ENCODE peak calls at places on chromosome 6, in four cellular contexts. I is IMR-90, K is OCI-LY7, G is psoas muscle. Z is an unnamed sample.

GRCh38 chr6:10030942-10031537 is 383.8 kb downstream of the TFAP2A start:
- DNase-seq in I (no peak), G (no peak), K (peak; percentile 29), Z (no peak)

GRCh38 chr6:94584211-94584610 is 993.1 kb upstream of the MANEA start:
- DNase-seq in I (no peak), G (no peak), K (no peak), Z (no peak)

GRCh38 chr6:47473791-47474351 is 3.7 kb upstream of the CD2AP start:
- DNase-seq in I (no peak), K (no peak), G (no peak), Z (no peak)

GRCh38 chr6:33147807-33148666 is 44.2 kb downstream of the COL11A2 start:
- DNase-seq in K (peak; percentile 45), G (no peak), I (peak; percentile 58), Z (no peak)

GRCh38 chr6:105650367-105650766 is 247.5 kb upstream of the PREP start:
- DNase-seq in K (no peak), I (no peak), G (no peak), Z (no peak)

GRCh38 chr6:142378138-142378875 is 76.5 kb downstream of the ADGRG6 start:
- DNase-seq in I (peak; percentile 89), K (no peak), G (no peak), Z (no peak)

GRCh38 chr6:41940759-41941279 is 789 bp downstream of the CCND3 start:
- DNase-seq in K (peak; percentile 64), I (peak; percentile 12), G (peak; percentile 54), Z (no peak)

GRCh38 chr6:158744986-158745430 is 74.2 kb downstream of the EZR start:
- DNase-seq in I (no peak), G (no peak), K (no peak), Z (no peak)

GRCh38 chr6:28944412-28945006 is 20.7 kb upstream of the TRIM27 start:
- DNase-seq in K (peak; percentile 82), I (peak; percentile 81), G (peak; percentile 33), Z (no peak)

GRCh38 chr6:41073203-41073967 is 611 bp downstream of the NFYA start:
- DNase-seq in I (peak; percentile 69), K (peak; percentile 82), G (peak; percentile 86), Z (peak; percentile 79)

GRCh38 chr6:15861486-15861885 is 198.7 kb upstream of the DTNBP1 start:
- DNase-seq in K (no peak), G (no peak), I (no peak), Z (no peak)

GRCh38 chr6:99802396-99803031 is 191.5 kb downstream of the MCHR2 start:
- DNase-seq in G (no peak), I (no peak), K (no peak), Z (no peak)

GRCh38 chr6:68339488-68339887 is 295.6 kb upstream of the ADGRB3 start:
- DNase-seq in I (no peak), K (no peak), G (no peak), Z (no peak)

GRCh38 chr6:163827157-163827556 is 412.6 kb downstream of the QKI start:
- DNase-seq in K (no peak), G (no peak), I (no peak), Z (no peak)

GRCh38 chr6:6683964-6684363 is 95.4 kb downstream of the LY86 start:
- DNase-seq in I (no peak), G (no peak), K (no peak), Z (no peak)

GRCh38 chr6:149334201-149334600 is 16.7 kb downstream of the TAB2 start:
- DNase-seq in K (no peak), I (peak; percentile 69), G (no peak), Z (no peak)

GRCh38 chr6:34315780-34316179 is 67.0 kb upstream of the SMIM29 start:
- DNase-seq in K (peak; percentile 81), G (no peak), I (no peak), Z (peak; percentile 46)

GRCh38 chr6:105616521-105616920 is 213.6 kb upstream of the PREP start:
- DNase-seq in K (no peak), G (no peak), I (no peak), Z (no peak)

DNA sequence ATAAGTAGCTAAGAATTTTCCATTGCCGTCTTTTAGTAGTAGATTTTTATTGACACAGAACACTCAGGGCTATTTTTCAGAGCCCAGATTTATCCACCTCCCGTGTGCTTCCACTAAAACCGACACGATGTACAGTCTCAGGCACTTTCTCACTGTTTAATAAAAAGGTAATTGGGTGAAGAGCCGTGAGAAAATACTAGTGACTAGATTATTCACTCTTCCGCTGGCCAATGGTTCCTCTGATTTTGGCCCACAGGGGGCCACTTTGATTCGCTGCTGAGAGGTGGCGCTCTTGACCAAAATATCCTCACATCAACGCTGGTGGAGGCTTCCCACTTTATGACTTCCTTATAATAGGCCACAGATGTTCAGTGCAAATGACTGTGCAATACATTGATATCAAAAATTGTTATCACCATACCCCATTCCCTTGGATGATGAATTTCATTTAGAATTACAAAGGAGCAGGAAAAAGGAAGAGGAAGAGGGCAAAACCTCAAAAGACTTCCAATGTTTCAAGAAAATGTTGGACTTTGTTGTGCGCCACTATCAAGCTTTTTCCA is 12.3 kb upstream of the HDDC2 start:
- DNase-seq in I (peak; percentile 61), K (peak; percentile 77), G (peak; percentile 45), Z (peak; percentile 60)
- TF ChIP-seq CTCF in I (peak; percentile 87), K (peak; percentile 98), G (peak; percentile 85), Z (peak; percentile 69)

GRCh38 chr6:119330520-119330919 is 19.0 kb downstream of the MAN1A1 start:
- DNase-seq in G (no peak), K (peak; percentile 28), I (no peak), Z (no peak)

GRCh38 chr6:119333063-119333609 is 16.4 kb downstream of the MAN1A1 start:
- DNase-seq in I (no peak), G (no peak), K (no peak), Z (no peak)

GRCh38 chr6:119331676-119332286 is 17.8 kb downstream of the MAN1A1 start:
- DNase-seq in I (no peak), G (no peak), K (no peak), Z (no peak)

GRCh38 chr6:119334535-119335264 is 14.9 kb downstream of the MAN1A1 start:
- DNase-seq in K (no peak), G (no peak), I (no peak), Z (no peak)

DNA sequence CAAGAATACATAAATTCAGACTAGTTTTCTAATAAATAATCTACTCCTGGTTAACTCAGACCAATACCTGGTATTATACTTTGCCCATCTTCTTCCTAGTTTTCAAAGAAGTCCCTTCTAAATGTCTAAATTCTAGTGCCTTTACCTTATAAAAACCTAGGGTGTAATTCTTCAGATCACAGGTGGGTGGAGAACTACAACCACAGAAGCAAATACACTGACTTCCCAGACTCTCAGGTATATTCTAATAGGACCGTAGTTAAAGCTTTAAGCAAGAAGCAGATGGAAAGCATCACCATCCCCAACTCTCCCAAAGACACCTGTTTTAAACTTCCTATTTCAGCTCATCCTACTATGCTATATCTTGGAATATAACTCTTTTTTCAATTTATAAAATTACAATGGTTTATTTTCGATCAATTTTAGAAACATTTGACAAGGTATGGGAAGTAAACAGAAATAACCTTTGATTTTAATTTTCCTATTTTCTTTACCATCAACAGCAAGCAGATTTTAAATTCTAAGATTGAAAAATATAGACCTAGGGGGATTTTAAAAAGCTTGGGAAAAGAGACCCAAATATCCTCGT is 15.8 kb downstream of the MAN1A1 start:
- DNase-seq in K (peak; percentile 51), G (no peak), I (no peak), Z (no peak)
- TF ChIP-seq CTCF in K (peak; percentile 81), G (no peak), I (peak; percentile 19), Z (peak; percentile 48)

GRCh38 chr6:137871299-137871698 is 4.2 kb downstream of the TNFAIP3 start:
- DNase-seq in I (no peak), K (no peak), G (no peak), Z (no peak)

GRCh38 chr6:137872071-137872470 is 5.0 kb downstream of the TNFAIP3 start:
- DNase-seq in K (no peak), I (peak; percentile 47), G (no peak), Z (no peak)

GRCh38 chr6:137870286-137870685 is 3.2 kb downstream of the TNFAIP3 start:
- DNase-seq in G (no peak), I (no peak), K (no peak), Z (no peak)

GRCh38 chr6:137869781-137870180 is 2.7 kb downstream of the TNFAIP3 start:
- DNase-seq in I (no peak), K (no peak), G (no peak), Z (no peak)

DNA sequence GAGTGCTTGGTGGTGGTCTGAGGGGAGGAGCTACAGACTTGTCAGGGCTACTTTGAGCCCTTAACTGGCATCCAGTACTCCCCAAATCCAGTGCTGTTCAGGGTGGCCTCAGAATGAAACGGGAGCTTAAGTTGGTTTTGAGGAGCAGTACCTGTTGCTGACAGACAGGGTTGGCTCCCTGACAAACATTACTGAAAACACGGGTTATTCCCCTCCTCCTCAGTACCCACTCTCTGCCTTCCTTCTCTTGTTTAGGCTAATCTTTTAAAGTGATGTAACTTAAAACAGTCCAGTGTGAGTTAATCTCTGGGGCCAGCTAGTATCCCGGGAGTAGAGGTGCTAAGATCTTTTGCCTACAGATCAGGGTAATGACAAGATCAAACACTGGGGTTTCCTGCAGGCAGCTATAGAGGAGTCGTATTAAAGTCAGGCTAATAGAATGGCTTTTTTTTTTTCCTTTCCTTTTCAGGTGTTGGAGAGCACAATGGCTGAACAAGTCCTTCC is 3.7 kb downstream of the TNFAIP3 start:
- DNase-seq in I (peak; percentile 31), G (no peak), K (peak; percentile 39), Z (no peak)
- TF ChIP-seq CTCF in I (no peak), G (peak; percentile 4), K (peak; percentile 20), Z (no peak)

GRCh38 chr6:138537090-138537489 is 37.8 kb upstream of the NHSL1 start:
- DNase-seq in G (no peak), I (peak; percentile 44), K (no peak), Z (no peak)

GRCh38 chr6:138538390-138539031 is 39.2 kb upstream of the NHSL1 start:
- DNase-seq in I (peak; percentile 83), K (no peak), G (peak; percentile 41), Z (no peak)

GRCh38 chr6:138539882-138540281 is 40.6 kb upstream of the NHSL1 start:
- DNase-seq in I (peak; percentile 38), G (no peak), K (no peak), Z (no peak)

GRCh38 chr6:138533667-138534066 is 34.4 kb upstream of the NHSL1 start:
- DNase-seq in I (no peak), G (no peak), K (no peak), Z (no peak)

DNA sequence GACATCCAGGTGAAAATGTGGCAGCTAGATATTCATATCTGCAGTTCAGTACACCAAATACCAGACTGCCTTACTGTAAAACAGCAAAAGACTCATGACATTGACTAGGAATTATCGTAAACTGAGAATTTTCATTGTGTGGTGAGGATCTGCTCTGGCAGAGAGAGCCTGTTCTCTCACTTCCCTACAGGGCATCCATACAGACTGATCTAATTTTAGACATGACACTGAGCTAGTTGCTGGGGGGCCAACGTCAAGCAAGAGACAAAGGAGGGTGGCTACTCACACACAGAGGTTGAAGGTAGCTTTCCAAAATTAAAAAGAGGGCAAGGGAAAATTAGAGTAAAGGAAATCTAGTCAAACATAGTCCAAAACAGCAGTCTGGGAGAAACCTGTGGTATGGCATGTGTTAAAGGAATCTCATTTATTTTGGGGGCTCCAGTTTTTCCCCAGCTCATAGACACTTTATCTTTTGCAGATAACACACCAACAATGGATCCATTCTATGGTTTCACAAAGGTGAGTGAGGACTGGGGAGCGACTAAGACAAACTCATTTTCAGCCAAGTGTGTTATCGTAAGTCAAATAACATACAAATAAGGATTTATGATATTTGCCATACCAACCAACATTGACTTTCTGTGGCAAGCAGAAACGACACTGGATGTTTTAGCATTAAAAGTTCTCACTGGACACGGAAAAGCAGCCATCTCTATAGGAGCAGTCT is 36.6 kb upstream of the NHSL1 start:
- DNase-seq in K (no peak), G (no peak), I (no peak), Z (no peak)
- TF ChIP-seq CTCF in K (no peak), G (no peak), I (no peak), Z (no peak)

Z was measured in CD14-positive monocyte.